ENCODE peak calls at places on chromosomes 2 and 18, in four cellular contexts. Q is dermis blood vessel endothelial cell; K is GM12892; I is stimulated activated naive B cell treated with anti-CD40 and anti-IgM and Interleukin-4, amounts not matched to agents 10 μg/mL and 1 μg/mL and 100 μg/mL, for 72 hours. Z is an unnamed sample.

GRCh38 chr18:2173464-2173863 is 397.8 kb downstream of the METTL4 start:
- DNase-seq in Q (no peak), K (no peak), I (no peak), Z (no peak)

GRCh38 chr2:9398881-9399805 is 24.2 kb downstream of the ITGB1BP1 start:
- DNase-seq in Q (no peak), K (no peak), I (no peak), Z (no peak)

GRCh38 chr2:145043399-145043834 is 523.5 kb upstream of the ZEB2 start:
- DNase-seq in Q (peak), K (no peak), I (no peak), Z (no peak)

GRCh38 chr2:240459401-240460242 is 24.2 kb downstream of the GPC1 start:
- DNase-seq in Q (no peak), K (no peak), I (no peak), Z (no peak)

GRCh38 chr2:224403657-224404056 is 1.8 kb upstream of the FAM124B start:
- DNase-seq in Q (no peak), K (no peak), I (no peak), Z (no peak)

GRCh38 chr2:235230809-235231601 is 262.8 kb upstream of the AGAP1 start:
- DNase-seq in Q (peak), K (no peak), I (no peak), Z (no peak)

GRCh38 chr18:33212363-33212762 is 228.2 kb downstream of the CCDC178 start:
- DNase-seq in Q (peak), K (no peak), I (no peak), Z (no peak)

GRCh38 chr2:119937680-119938079 is 75.2 kb upstream of the EPB41L5 start:
- DNase-seq in Q (no peak), K (no peak), I (no peak), Z (no peak)

GRCh38 chr2:126777620-126777978 is 121.1 kb upstream of the TEX51 start:
- DNase-seq in Q (no peak), K (no peak), I (no peak), Z (no peak)

GRCh38 chr2:98438190-98439133 is 6.2 kb upstream of the INPP4A start:
- DNase-seq in Q (no peak), K (no peak), I (no peak), Z (no peak)

GRCh38 chr2:224357098-224357901 is 44.6 kb downstream of the FAM124B start:
- DNase-seq in Q (peak), K (peak), I (peak), Z (peak)

GRCh38 chr2:239598011-239598731 is 197.4 kb upstream of the HDAC4 start:
- DNase-seq in Q (no peak), K (no peak), I (no peak), Z (no peak)

GRCh38 chr18:76821356-76821874 is 942 bp upstream of the ZNF236 start:
- DNase-seq in Q (peak), K (no peak), I (no peak), Z (no peak)

GRCh38 chr2:157442136-157442535 is 1.8 kb downstream of the CYTIP start:
- DNase-seq in Q (no peak), K (no peak), I (no peak), Z (no peak)

GRCh38 chr2:96927420-96928171 is 57.7 kb upstream of the SEMA4C start:
- DNase-seq in Q (no peak), K (no peak), I (no peak), Z (no peak)

GRCh38 chr2:46379213-46380037 is 82.2 kb downstream of the EPAS1 start:
- DNase-seq in Q (no peak), K (no peak), I (no peak), Z (no peak)

GRCh38 chr2:179354739-179355537 is 90.3 kb upstream of the SESTD1 start:
- DNase-seq in Q (peak), K (no peak), I (no peak), Z (no peak)

GRCh38 chr2:5777089-5777488 is 84.9 kb downstream of the SOX11 start:
- DNase-seq in Q (no peak), K (no peak), I (no peak), Z (no peak)

GRCh38 chr2:240930096-240930630 is 24.0 kb downstream of the CROCC2 start:
- DNase-seq in Q (no peak), K (peak), I (no peak), Z (no peak)

GRCh38 chr2:43593241-43593640 is 2.6 kb downstream of the THADA start:
- DNase-seq in Q (no peak), K (no peak), I (no peak), Z (no peak)

GRCh38 chr18:26619350-26619749 is 71.0 kb upstream of the KCTD1 start:
- DNase-seq in Q (no peak), K (no peak), I (no peak), Z (no peak)

GRCh38 chr2:166032361-166032760 is 78.8 kb upstream of the TTC21B start:
- DNase-seq in Q (no peak), K (no peak), I (no peak), Z (no peak)

GRCh38 chr2:240137596-240138274 is 1.6 kb upstream of the COPS9 start:
- DNase-seq in Q (no peak), K (no peak), I (no peak), Z (no peak)

GRCh38 chr2:54629914-54630609 is 93.4 kb upstream of the EML6 start:
- DNase-seq in Q (peak), K (no peak), I (peak), Z (peak)

GRCh38 chr18:14089781-14090180 is 42.5 kb downstream of the ZNF519 start:
- DNase-seq in Q (no peak), K (no peak), I (no peak), Z (no peak)

GRCh38 chr2:216059233-216059834 is 22.3 kb downstream of the PECR start:
- DNase-seq in Q (no peak), K (no peak), I (no peak), Z (no peak)

GRCh38 chr2:173353556-173353955 is 1.1 kb upstream of the CDCA7 start:
- DNase-seq in Q (no peak), K (no peak), I (no peak), Z (no peak)

Z was measured in pulmonary artery endothelial cell.